ENCODE peak calls at places on chromosomes 6 and 20, in six cellular contexts. G is choroid plexus epithelial cell, Q is AG04449, N is IMR-90, I is SJSA1, F is foreskin fibroblast. B is an unnamed sample.

GRCh38 chr6:90701146-90701781 is 114.4 kb upstream of the MAP3K7 start:
- DNase-seq in G (peak; percentile 1), Q (no peak), N (no peak), I (no peak), F (no peak), B (no peak)

GRCh38 chr20:40766790-40767529 is 77.9 kb upstream of the MAFB start:
- DNase-seq in G (no peak), Q (no peak), N (no peak), I (no peak), F (no peak), B (no peak)

GRCh38 chr20:61426361-61426760 is 174.3 kb downstream of the CDH4 start:
- DNase-seq in G (no peak), Q (no peak), N (no peak), I (no peak), F (no peak), B (no peak)

GRCh38 chr6:35562060-35562459 is 49.4 kb upstream of the TULP1 start:
- DNase-seq in G (no peak), Q (no peak), N (peak; percentile 26), I (no peak), F (peak; percentile 43), B (peak; percentile 51)

GRCh38 chr20:62647521-62648317 is 5.4 kb downstream of the SLCO4A1 start:
- DNase-seq in G (no peak), Q (no peak), N (no peak), I (no peak), F (peak; percentile 21), B (no peak)

GRCh38 chr20:22342410-22342809 is 242.0 kb downstream of the FOXA2 start:
- DNase-seq in G (no peak), Q (no peak), N (no peak), I (no peak), F (no peak), B (no peak)

GRCh38 chr20:30816182-30816645 is 441.2 kb upstream of the DEFB115 start:
- DNase-seq in G (peak; percentile 64), Q (no peak), N (no peak), I (no peak), F (peak; percentile 26), B (no peak)

GRCh38 chr20:13610205-13610604 is 28.5 kb downstream of the TASP1 start:
- DNase-seq in G (no peak), Q (no peak), N (no peak), I (no peak), F (no peak), B (no peak)

GRCh38 chr6:52749546-52750152 is 13.6 kb downstream of the GSTA2 start:
- DNase-seq in G (no peak), Q (no peak), N (no peak), I (no peak), F (no peak), B (no peak)

GRCh38 chr6:120826253-120826652 is 508.0 kb downstream of the TBC1D32 start:
- DNase-seq in G (peak; percentile 17), Q (no peak), N (no peak), I (no peak), F (no peak), B (no peak)

GRCh38 chr20:7346562-7346961 is 579.1 kb downstream of the BMP2 start:
- DNase-seq in G (no peak), Q (no peak), N (no peak), I (no peak), F (peak; percentile 38), B (no peak)

GRCh38 chr20:64233725-64234124 is 21.8 kb upstream of the PCMTD2 start:
- DNase-seq in G (no peak), Q (no peak), N (no peak), I (no peak), F (no peak), B (no peak)

GRCh38 chr6:30748301-30748769 is 4.0 kb upstream of the IER3 start:
- DNase-seq in G (no peak), Q (no peak), N (peak; percentile 52), I (no peak), F (peak; percentile 42), B (no peak)

GRCh38 chr20:59850018-59850641 is 83.3 kb downstream of the SYCP2 start:
- DNase-seq in G (peak; percentile 69), Q (no peak), N (peak; percentile 42), I (peak; percentile 8), F (peak; percentile 54), B (no peak)

GRCh38 chr6:166268431-166268830 is 39.8 kb downstream of the PRR18 start:
- DNase-seq in G (no peak), Q (no peak), N (no peak), I (no peak), F (no peak), B (no peak)

GRCh38 chr20:62197801-62198200 is 15.0 kb downstream of the MTG2 start:
- DNase-seq in G (no peak), Q (no peak), N (no peak), I (no peak), F (no peak), B (no peak)

GRCh38 chr6:25449774-25450173 is 170.6 kb downstream of the CARMIL1 start:
- DNase-seq in G (peak; percentile 59), Q (no peak), N (no peak), I (no peak), F (no peak), B (peak; percentile 14)

GRCh38 chr6:133130863-133131262 is 110.3 kb upstream of the EYA4 start:
- DNase-seq in G (peak; percentile 51), Q (no peak), N (peak; percentile 66), I (no peak), F (peak; percentile 32), B (no peak)

GRCh38 chr6:147648936-147649335 is 140.4 kb downstream of the SAMD5 start:
- DNase-seq in G (peak; percentile 22), Q (peak; percentile 55), N (peak; percentile 81), I (peak; percentile 62), F (peak; percentile 69), B (no peak)

GRCh38 chr20:37518606-37519507 is 2.2 kb upstream of the NNAT start:
- DNase-seq in G (peak; percentile 83), Q (no peak), N (no peak), I (peak; percentile 95), F (no peak), B (no peak)

DNA sequence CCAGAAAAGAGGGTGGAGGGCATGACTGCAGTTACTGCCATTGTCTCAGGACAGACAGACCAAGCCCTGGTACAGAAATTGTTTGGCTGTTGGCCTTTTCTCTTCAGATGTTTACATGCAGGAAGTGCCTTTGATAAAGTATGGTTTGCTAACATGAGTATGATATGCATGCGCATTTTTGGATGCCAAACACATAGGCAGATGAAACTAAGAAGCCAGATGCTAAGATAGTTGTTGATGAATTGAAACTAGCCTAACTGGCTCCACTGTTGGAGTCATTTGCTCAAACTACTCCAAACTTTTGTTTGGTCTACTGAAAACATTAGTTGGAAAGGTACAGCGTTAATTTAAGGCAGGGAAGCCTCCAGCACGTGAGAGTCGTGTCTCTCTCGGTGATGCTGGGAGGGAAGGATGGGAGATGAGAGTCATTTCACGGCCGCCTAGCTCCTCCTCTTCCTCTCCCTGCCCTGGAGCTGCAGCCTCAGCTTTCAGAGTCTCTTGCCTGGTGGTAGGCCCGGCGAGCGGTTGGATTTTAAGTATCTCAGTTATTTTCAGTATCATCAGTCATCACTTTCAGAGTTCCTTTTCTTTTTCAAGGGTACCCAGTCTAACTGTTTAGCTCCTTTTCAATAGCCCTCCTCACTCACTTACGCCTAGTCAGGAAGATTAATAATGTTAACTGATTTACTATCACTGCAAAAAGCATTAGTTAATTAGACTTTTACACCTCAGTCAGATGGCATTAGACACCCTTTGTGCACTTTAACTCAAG is 29.8 kb downstream of the RREB1 start:
- DNase-seq in G (peak; percentile 71), Q (no peak), N (peak; percentile 77), I (peak; percentile 60), F (peak; percentile 81), B (peak; percentile 68)
- H3K4me3 ChIP-seq in G (peak overlapping the region; percentile 15), Q (peak overlapping the region; percentile 18), N (peak overlapping the region; percentile 41), I (no peak overlapping the region), F (peak overlapping the region; percentile 18), B (peak overlapping the region; percentile 31)

DNA sequence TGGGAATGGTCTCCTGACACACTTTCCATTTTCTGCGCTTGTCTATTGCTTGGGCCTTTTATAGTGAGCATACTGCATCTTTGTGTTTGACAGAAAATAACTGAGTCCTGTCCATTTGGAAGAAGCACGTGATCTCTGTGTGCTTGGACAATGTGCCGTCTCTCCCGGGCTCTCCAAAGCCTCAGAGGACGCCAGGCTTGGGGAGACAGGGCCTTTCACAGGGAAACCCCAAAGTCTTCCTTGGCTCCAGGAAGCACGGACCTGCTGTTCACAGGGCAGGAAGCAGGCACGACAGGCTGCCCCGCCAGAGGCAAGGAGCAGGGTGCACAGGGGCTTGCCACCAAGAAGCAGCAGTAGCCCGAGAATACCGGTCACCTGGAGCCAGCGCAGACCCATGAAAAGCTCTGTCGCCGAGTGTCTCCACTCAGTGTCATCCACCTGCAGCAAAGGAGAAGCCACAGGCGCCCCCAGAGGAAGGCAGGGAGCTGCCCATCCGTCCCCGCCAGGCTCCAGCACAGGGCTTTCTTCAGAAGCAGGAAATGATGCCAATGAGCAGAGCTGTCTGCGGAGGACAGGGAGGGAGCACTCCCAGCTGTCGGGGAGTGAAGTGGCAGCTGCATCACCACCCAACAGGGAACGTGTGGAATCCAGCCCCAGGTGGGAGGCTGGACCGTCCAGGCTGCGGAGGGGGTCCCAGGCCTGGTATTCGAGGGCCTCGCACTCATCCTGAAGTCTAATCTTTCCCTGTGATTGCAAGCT is 135.1 kb downstream of the AGPAT4 start:
- DNase-seq in G (no peak), Q (no peak), N (no peak), I (no peak), F (no peak), B (no peak)
- H3K4me3 ChIP-seq in G (no peak overlapping the region), Q (no peak overlapping the region), N (no peak overlapping the region), I (no peak overlapping the region), F (no peak overlapping the region), B (no peak overlapping the region)

GRCh38 chr6:158544428-158544827 is 15.5 kb upstream of the TMEM181 start:
- DNase-seq in G (no peak), Q (no peak), N (no peak), I (no peak), F (no peak), B (no peak)

GRCh38 chr6:158545043-158545966 is 14.6 kb upstream of the TMEM181 start:
- DNase-seq in G (no peak), Q (no peak), N (no peak), I (no peak), F (no peak), B (no peak)

GRCh38 chr6:158548418-158549161 is 11.3 kb upstream of the TMEM181 start:
- DNase-seq in G (no peak), Q (no peak), N (no peak), I (no peak), F (no peak), B (no peak)

GRCh38 chr6:158539363-158539762 is 20.5 kb upstream of the TMEM181 start:
- DNase-seq in G (no peak), Q (no peak), N (no peak), I (no peak), F (peak; percentile 37), B (no peak)

DNA sequence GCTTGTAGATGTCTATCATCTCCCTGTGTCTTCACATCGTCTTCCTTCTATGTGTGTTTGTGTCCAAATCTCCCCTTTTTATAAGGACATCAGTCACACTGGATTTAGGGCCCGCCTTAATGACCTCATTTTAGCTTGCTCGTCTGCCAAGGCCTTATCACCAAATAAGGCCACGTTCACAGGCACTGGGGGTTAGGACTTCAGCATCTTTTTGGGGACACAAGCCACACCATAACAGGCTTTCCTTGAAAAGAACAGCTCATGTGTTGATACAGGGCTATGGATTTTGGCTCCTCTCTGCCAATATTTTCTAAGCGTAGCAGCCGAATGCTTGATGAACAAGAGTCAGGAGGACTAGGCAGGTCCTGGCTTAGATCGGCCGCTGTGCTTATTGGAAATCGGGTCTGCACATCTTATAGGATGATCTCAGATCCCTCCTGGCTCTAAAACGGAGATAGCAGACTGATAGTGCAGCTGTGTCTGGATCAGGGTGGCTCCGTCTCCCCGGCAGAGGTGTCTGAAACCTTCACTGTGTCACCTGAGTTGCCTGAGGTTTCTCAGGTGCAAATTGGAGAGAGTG is 16.2 kb upstream of the TMEM181 start:
- DNase-seq in G (no peak), Q (no peak), N (no peak), I (no peak), F (no peak), B (no peak)
- H3K4me3 ChIP-seq in G (no peak overlapping the region), Q (no peak overlapping the region), N (no peak overlapping the region), I (no peak overlapping the region), F (no peak overlapping the region), B (no peak overlapping the region)

GRCh38 chr6:137868721-137869631 is 1.9 kb downstream of the TNFAIP3 start:
- DNase-seq in G (no peak), Q (no peak), N (no peak), I (no peak), F (no peak), B (no peak)
- H3K4me3 ChIP-seq in G (peak overlapping the region; percentile 78), Q (peak overlapping the region; percentile 92), N (peak overlapping the region; percentile 88), I (peak overlapping the region; percentile 87), F (peak overlapping the region; percentile 84), B (peak overlapping the region; percentile 65)

B was measured in brain microvascular endothelial cell.